ENCODE peak calls at places on chromosomes 7 and 10, in four cellular contexts. X is breast epithelium, J is cardiac muscle cell, S is OCI-LY7. R is an unnamed sample. For H3K4me1, the result is how much of the 10 kb centered on the place peaks cover.

GRCh38 chr7:95865716-95866371 is 93.5 kb downstream of the DYNC1I1 start:
- DNase-seq in X (no peak), J (peak), S (no peak), R (no peak)

GRCh38 chr10:34135515-34135914 is 679.6 kb downstream of the PARD3 start:
- DNase-seq in X (no peak), J (no peak), S (no peak), R (no peak)

GRCh38 chr7:22992874-22993840 is 20.8 kb downstream of the HYCC1 start:
- DNase-seq in X (no peak), J (no peak), S (peak), R (no peak)

GRCh38 chr10:71965623-71966022 is 1.4 kb downstream of the CHST3 start:
- DNase-seq in X (no peak), J (no peak), S (no peak), R (no peak)

GRCh38 chr10:93591065-93591808 is 9.8 kb downstream of the RBP4 start:
- DNase-seq in X (no peak), J (no peak), S (no peak), R (no peak)

GRCh38 chr10:119542357-119542989 is at the start of gene RGS10:
- DNase-seq in X (no peak), J (peak), S (peak), R (no peak)

GRCh38 chr7:128854396-128854795 is 8.3 kb upstream of the ATP6V1F start:
- DNase-seq in X (no peak), J (no peak), S (no peak), R (no peak)

GRCh38 chr7:95794917-95795515 is 22.7 kb downstream of the DYNC1I1 start:
- DNase-seq in X (no peak), J (no peak), S (peak), R (no peak)

GRCh38 chr7:157405914-157406810 is 69.4 kb downstream of the DNAJB6 start:
- DNase-seq in X (no peak), J (no peak), S (no peak), R (no peak)
- TF ChIP-seq CTCF in X (no peak), J (no peak), S (peak), R (no peak)

DNA sequence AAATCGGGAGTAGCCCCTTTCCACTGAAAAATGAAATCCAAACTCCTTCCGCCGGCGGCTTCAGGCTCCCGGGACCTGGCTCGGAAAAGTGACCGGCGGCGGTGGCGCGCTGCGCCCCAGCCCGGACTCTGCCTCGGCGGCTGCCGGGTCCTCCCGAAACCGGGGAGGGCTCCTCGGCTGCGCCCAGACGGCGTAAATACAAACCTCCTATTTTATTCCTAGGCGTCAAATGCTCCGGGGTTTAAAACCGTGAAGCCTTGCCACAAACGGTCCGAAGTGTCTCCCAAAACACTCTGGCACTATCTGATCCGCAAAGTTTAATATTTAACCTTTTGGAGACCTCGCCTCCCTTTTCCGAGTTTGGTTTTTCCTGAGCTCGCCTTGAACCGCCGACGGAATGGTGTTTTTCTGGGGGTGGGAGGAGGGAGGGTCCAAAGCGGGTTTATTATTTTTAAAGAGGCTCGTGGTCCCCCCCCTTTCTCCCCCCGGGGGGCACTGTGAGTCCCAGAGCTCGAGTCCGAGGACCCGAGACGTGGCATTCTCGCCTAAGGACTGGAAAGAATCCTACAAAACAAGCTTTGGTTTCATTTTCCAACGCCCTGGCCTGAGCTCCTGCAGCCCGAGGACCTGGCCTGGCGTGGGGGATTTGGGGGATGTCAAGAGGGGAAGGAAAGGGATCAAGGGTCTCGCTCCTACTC is 1.9 kb downstream of the TNRC18 start:
- DNase-seq in X (no peak), J (peak), S (no peak), R (no peak)
- H3K4me1 ChIP-seq in X (under half), J (under half), S (under half), R (under half)

DNA sequence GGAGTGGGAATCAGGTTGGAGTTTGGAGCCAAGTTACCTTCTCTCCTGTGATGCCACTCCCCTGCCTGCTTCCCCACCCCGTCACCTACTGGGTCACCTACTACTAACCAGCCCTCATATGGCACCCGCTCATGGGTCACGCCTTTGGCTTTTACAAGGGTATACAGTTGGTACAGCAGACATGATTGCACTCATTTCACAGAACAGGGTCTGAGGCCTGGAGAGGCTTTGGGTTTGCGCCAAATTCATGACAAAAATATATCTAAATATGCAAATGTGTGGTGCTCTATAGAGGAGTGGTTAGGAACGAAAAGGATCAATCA is 10.7 kb downstream of the CRYGN start:
- DNase-seq in X (no peak), J (no peak), S (no peak), R (no peak)
- H3K27ac ChIP-seq in X (peak), J (peak), S (no peak), R (no peak)

GRCh38 chr7:98755138-98755898 is 114.5 kb downstream of the TMEM130 start:
- DNase-seq in X (no peak), J (no peak), S (no peak), R (no peak)
- TF ChIP-seq CTCF in X (no peak), J (no peak), S (no peak), R (no peak)

GRCh38 chr10:87923233-87923632 is 59.8 kb downstream of the PTEN start:
- DNase-seq in X (no peak), J (no peak), S (peak), R (no peak)
- H3K4me1 ChIP-seq in X (under half), J (under half), S (under half), R (under half)

DNA sequence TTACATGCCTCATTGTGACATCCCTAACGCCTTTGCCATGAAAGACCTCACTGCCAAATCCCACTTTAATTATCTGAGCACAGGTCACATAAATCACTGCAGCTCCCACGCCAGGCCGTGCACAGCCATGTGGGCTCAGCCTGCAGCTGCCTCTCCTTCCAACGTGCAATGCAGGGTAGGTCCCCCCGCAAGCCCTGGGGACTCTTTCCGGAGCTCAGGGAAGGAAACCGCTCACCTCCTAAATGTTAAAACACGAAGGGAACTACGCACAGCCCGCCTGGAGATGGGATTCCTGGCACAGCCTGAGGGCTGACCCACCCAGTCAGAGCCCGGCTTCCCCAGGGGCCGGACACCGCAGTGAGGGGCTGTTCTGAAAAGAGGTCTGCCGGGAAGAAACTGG is 128.0 kb downstream of the MAD1L1 start:
- DNase-seq in X (no peak), J (no peak), S (no peak), R (no peak)
- H3K27ac ChIP-seq in X (no peak), J (no peak), S (peak), R (no peak)

DNA sequence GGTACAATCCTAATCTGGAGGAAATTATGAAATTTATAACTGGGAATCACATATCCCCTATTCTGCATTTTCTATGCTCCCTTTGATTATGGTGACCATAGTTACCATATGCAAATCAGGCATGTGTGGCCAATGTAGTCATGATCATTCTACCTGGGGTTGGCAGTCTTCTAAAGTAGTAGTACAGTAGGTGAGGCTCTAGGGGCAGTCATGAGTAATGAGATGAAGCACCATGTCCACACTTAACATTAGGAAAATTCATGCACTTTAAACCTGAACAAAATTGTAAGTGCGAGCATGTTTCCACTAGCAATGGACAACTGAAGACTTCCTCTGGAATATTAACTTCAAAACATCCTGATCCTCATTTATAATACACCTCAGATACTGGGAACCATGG is 545.9 kb downstream of the SUGCT start:
- DNase-seq in X (no peak), J (no peak), S (peak), R (no peak)
- TF ChIP-seq CTCF in X (no peak), J (peak), S (peak), R (peak)